ENCODE peak calls at places on chromosomes 16 and 17, in five cellular contexts. L is aorta; D is testis; Q is activated CD4-positive, alpha-beta T cell treated with anti-CD3 and anti-CD28 coated beads for 48 hours; K is activated CD4-positive, CD25-positive, alpha-beta regulatory T cell. G is an unnamed sample.
A peak's percentile ranks its signal among the peaks of the same experiment; 100 is the strongest.

GRCh38 chr16:85861095-85861825 is 37.7 kb upstream of the IRF8 start:
- DNase-seq in L (no peak), Q (no peak), D (no peak), K (no peak), G (no peak)

GRCh38 chr17:1203111-1203966 is 23.6 kb upstream of the ABR start:
- DNase-seq in Q (peak; percentile 67), D (peak; percentile 80), K (peak; percentile 38), L (peak; percentile 93), G (peak; percentile 82)

GRCh38 chr17:42566873-42567573 is at the start of gene MLX:
- DNase-seq in D (peak; percentile 92), K (peak; percentile 79), Q (peak; percentile 94), L (peak; percentile 99), G (peak; percentile 100)

GRCh38 chr16:58377932-58378331 is 14.3 kb upstream of the GINS3 start:
- DNase-seq in K (no peak), Q (no peak), D (no peak), L (no peak), G (no peak)

GRCh38 chr17:37092041-37092440 is 143.3 kb downstream of the AATF start:
- DNase-seq in D (no peak), L (no peak), Q (no peak), K (no peak), G (no peak)

GRCh38 chr16:77298638-77299360 is 99.6 kb downstream of the SYCE1L start:
- DNase-seq in L (no peak), D (no peak), K (no peak), Q (no peak), G (peak; percentile 38)

GRCh38 chr16:86676216-86676800 is 98.0 kb downstream of the FOXL1 start:
- DNase-seq in D (no peak), L (no peak), Q (no peak), K (no peak), G (peak; percentile 69)

GRCh38 chr17:79997004-79997673 is 38.5 kb downstream of the TBC1D16 start:
- DNase-seq in L (no peak), D (no peak), K (no peak), Q (peak; percentile 84), G (no peak)

GRCh38 chr17:6052926-6053325 is 17.3 kb upstream of the WSCD1 start:
- DNase-seq in Q (no peak), K (no peak), L (no peak), D (no peak), G (no peak)

GRCh38 chr17:3788200-3788599 is 12.8 kb downstream of the ITGAE start:
- DNase-seq in L (peak; percentile 25), Q (no peak), K (no peak), D (no peak), G (no peak)

GRCh38 chr16:88960516-88960915 is 16.5 kb downstream of the CBFA2T3 start:
- DNase-seq in L (no peak), Q (no peak), K (no peak), D (no peak), G (no peak)

GRCh38 chr17:82113941-82114340 is 15.9 kb upstream of the FASN start:
- DNase-seq in K (no peak), L (no peak), Q (no peak), D (no peak), G (no peak)

GRCh38 chr17:17017343-17018014 is 24.8 kb upstream of the MPRIP start:
- DNase-seq in Q (no peak), L (no peak), K (no peak), D (no peak), G (no peak)

GRCh38 chr16:57623251-57624043 is 5.0 kb upstream of the ADGRG1 start:
- DNase-seq in D (peak; percentile 95), Q (no peak), L (peak; percentile 67), K (no peak), G (no peak)

GRCh38 chr17:59972778-59973177 is 8.2 kb upstream of the RNFT1 start:
- DNase-seq in Q (no peak), K (no peak), L (no peak), D (no peak), G (no peak)

G was measured in hepatic stellate cell.